ENCODE peak calls at places on chromosomes 7 and 10, in four cellular contexts. One of them, this sample, is unnamed.

GRCh38 chr10:43255644-43256431 is 11.0 kb downstream of the RASGEF1A start:
- DNase-seq in neuronal stem cell: no peak
- DNase-seq in substantia nigra: no peak
- DNase-seq in kidney: peak
- DNase-seq in this sample: peak

GRCh38 chr10:114507449-114507848 is 103.1 kb upstream of the AFAP1L2 start:
- DNase-seq in neuronal stem cell: no peak
- DNase-seq in substantia nigra: no peak
- DNase-seq in kidney: peak
- DNase-seq in this sample: no peak

GRCh38 chr10:18196806-18197550 is 56.8 kb downstream of the CACNB2 start:
- DNase-seq in neuronal stem cell: no peak
- DNase-seq in kidney: no peak
- DNase-seq in substantia nigra: no peak
- DNase-seq in this sample: no peak

GRCh38 chr10:101779544-101780186 is 3.6 kb downstream of the NPM3 start:
- DNase-seq in neuronal stem cell: peak
- DNase-seq in substantia nigra: peak
- DNase-seq in kidney: peak
- DNase-seq in this sample: peak

GRCh38 chr10:132928261-132928660 is 14.1 kb downstream of the CFAP46 start:
- DNase-seq in kidney: peak
- DNase-seq in substantia nigra: no peak
- DNase-seq in neuronal stem cell: no peak
- DNase-seq in this sample: no peak

GRCh38 chr10:117860823-117861222 is 185.9 kb downstream of the RAB11FIP2 start:
- DNase-seq in substantia nigra: no peak
- DNase-seq in kidney: no peak
- DNase-seq in neuronal stem cell: no peak
- DNase-seq in this sample: no peak

GRCh38 chr10:478471-479245 is 210.8 kb downstream of the DIP2C start:
- DNase-seq in neuronal stem cell: no peak
- DNase-seq in substantia nigra: no peak
- DNase-seq in kidney: peak
- DNase-seq in this sample: no peak

GRCh38 chr10:86957471-86958108 is at the start of gene MMRN2:
- DNase-seq in neuronal stem cell: no peak
- DNase-seq in substantia nigra: no peak
- DNase-seq in kidney: peak
- DNase-seq in this sample: no peak

GRCh38 chr10:58651040-58651439 is 138.4 kb downstream of the BICC1 start:
- DNase-seq in substantia nigra: no peak
- DNase-seq in kidney: no peak
- DNase-seq in neuronal stem cell: no peak
- DNase-seq in this sample: no peak

GRCh38 chr7:18468794-18469193 is 26.8 kb upstream of the HDAC9 start:
- DNase-seq in neuronal stem cell: no peak
- DNase-seq in kidney: no peak
- DNase-seq in substantia nigra: no peak
- DNase-seq in this sample: no peak

GRCh38 chr10:16943301-16944080 is 126.3 kb upstream of the RSU1 start:
- DNase-seq in kidney: no peak
- DNase-seq in substantia nigra: no peak
- DNase-seq in neuronal stem cell: no peak
- DNase-seq in this sample: no peak

GRCh38 chr7:143126146-143126545 is 5.7 kb upstream of the PIP start:
- DNase-seq in substantia nigra: no peak
- DNase-seq in kidney: no peak
- DNase-seq in neuronal stem cell: no peak
- DNase-seq in this sample: no peak

GRCh38 chr10:44898665-44899064 is 12.5 kb upstream of the TMEM72 start:
- DNase-seq in kidney: no peak
- DNase-seq in neuronal stem cell: no peak
- DNase-seq in substantia nigra: no peak
- DNase-seq in this sample: no peak

GRCh38 chr7:5324961-5325360 is 42.2 kb downstream of the SLC29A4 start:
- DNase-seq in neuronal stem cell: no peak
- DNase-seq in substantia nigra: no peak
- DNase-seq in kidney: peak
- DNase-seq in this sample: no peak

GRCh38 chr7:156642306-156643045 is 1.9 kb downstream of the RNF32 start:
- DNase-seq in substantia nigra: no peak
- DNase-seq in kidney: no peak
- DNase-seq in neuronal stem cell: no peak
- DNase-seq in this sample: no peak

GRCh38 chr7:156640949-156641485 is 443 bp downstream of the RNF32 start:
- DNase-seq in neuronal stem cell: no peak
- DNase-seq in substantia nigra: no peak
- DNase-seq in kidney: no peak
- DNase-seq in this sample: no peak

GRCh38 chr7:156639426-156640256 is 933 bp upstream of the RNF32 start:
- DNase-seq in kidney: peak
- DNase-seq in substantia nigra: peak
- DNase-seq in neuronal stem cell: no peak
- DNase-seq in this sample: no peak

GRCh38 chr7:156638443-156639077 is 2.0 kb upstream of the RNF32 start:
- DNase-seq in kidney: no peak
- DNase-seq in substantia nigra: no peak
- DNase-seq in neuronal stem cell: no peak
- DNase-seq in this sample: no peak

GRCh38 chr7:156640257-156640948 is at the start of gene RNF32:
- DNase-seq in substantia nigra: peak
- DNase-seq in neuronal stem cell: peak
- DNase-seq in kidney: peak
- DNase-seq in this sample: peak
- H3K27ac ChIP-seq in substantia nigra: peak
- H3K27ac ChIP-seq in neuronal stem cell: peak
- H3K27ac ChIP-seq in kidney: peak
- H3K27ac ChIP-seq in this sample: peak

GRCh38 chr10:121904888-121905287 is 22.9 kb downstream of the ATE1 start:
- DNase-seq in neuronal stem cell: no peak
- DNase-seq in substantia nigra: no peak
- DNase-seq in kidney: no peak
- DNase-seq in this sample: no peak
- H3K27ac ChIP-seq in neuronal stem cell: no peak
- H3K27ac ChIP-seq in substantia nigra: no peak
- H3K27ac ChIP-seq in kidney: no peak
- H3K27ac ChIP-seq in this sample: peak

GRCh38 chr7:94445696-94446194 is 51.0 kb downstream of the COL1A2 start:
- DNase-seq in substantia nigra: no peak
- DNase-seq in neuronal stem cell: no peak
- DNase-seq in kidney: no peak
- DNase-seq in this sample: no peak
- H3K27ac ChIP-seq in substantia nigra: no peak
- H3K27ac ChIP-seq in neuronal stem cell: no peak
- H3K27ac ChIP-seq in kidney: no peak
- H3K27ac ChIP-seq in this sample: peak

GRCh38 chr10:110668443-110668842 is 24.3 kb downstream of the RBM20 start:
- DNase-seq in substantia nigra: no peak
- DNase-seq in neuronal stem cell: no peak
- DNase-seq in kidney: no peak
- DNase-seq in this sample: no peak
- H3K27ac ChIP-seq in substantia nigra: no peak
- H3K27ac ChIP-seq in neuronal stem cell: no peak
- H3K27ac ChIP-seq in kidney: no peak
- H3K27ac ChIP-seq in this sample: no peak

DNA sequence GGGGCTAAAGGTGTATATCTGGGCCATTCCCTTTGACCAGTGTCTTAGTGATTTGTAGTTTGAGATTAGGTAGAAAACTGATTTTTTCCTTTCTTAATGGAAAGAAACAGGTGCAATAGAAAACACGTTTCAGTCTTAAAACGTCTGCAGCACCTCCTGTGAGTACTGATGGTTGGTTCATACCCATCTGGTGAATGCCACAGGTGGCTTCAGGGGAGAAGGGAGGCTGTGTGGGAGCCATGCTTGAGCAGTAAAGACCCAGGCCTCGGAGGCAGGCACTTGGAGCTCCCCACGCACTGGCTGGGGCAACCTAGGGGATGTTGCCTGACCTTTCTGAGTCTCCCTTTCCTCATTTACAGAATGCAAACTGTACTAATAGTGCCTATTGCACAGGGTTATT is 171.5 kb upstream of the GRB10 start:
- DNase-seq in neuronal stem cell: no peak
- DNase-seq in kidney: no peak
- DNase-seq in substantia nigra: no peak
- DNase-seq in this sample: no peak
- H3K27ac ChIP-seq in neuronal stem cell: no peak
- H3K27ac ChIP-seq in kidney: no peak
- H3K27ac ChIP-seq in substantia nigra: no peak
- H3K27ac ChIP-seq in this sample: no peak

GRCh38 chr7:42263971-42264370 is 27.0 kb upstream of the GLI3 start:
- DNase-seq in substantia nigra: no peak
- DNase-seq in kidney: no peak
- DNase-seq in neuronal stem cell: no peak
- DNase-seq in this sample: no peak
- H3K27ac ChIP-seq in substantia nigra: no peak
- H3K27ac ChIP-seq in kidney: no peak
- H3K27ac ChIP-seq in neuronal stem cell: no peak
- H3K27ac ChIP-seq in this sample: no peak

GRCh38 chr7:141014523-141015395 is at the start of gene MRPS33:
- DNase-seq in substantia nigra: peak
- DNase-seq in kidney: peak
- DNase-seq in neuronal stem cell: peak
- DNase-seq in this sample: peak
- H3K27ac ChIP-seq in substantia nigra: peak
- H3K27ac ChIP-seq in kidney: peak
- H3K27ac ChIP-seq in neuronal stem cell: no peak
- H3K27ac ChIP-seq in this sample: peak

GRCh38 chr7:123622660-123623386 is 21.2 kb downstream of the ASB15 start:
- DNase-seq in substantia nigra: no peak
- DNase-seq in kidney: no peak
- DNase-seq in neuronal stem cell: no peak
- DNase-seq in this sample: no peak
- H3K27ac ChIP-seq in substantia nigra: no peak
- H3K27ac ChIP-seq in kidney: no peak
- H3K27ac ChIP-seq in neuronal stem cell: no peak
- H3K27ac ChIP-seq in this sample: no peak

GRCh38 chr10:72048450-72049124 is 39.8 kb downstream of the SPOCK2 start:
- DNase-seq in neuronal stem cell: peak
- DNase-seq in kidney: peak
- DNase-seq in substantia nigra: peak
- DNase-seq in this sample: peak

GRCh38 chr10:72043016-72043834 is 45.1 kb downstream of the SPOCK2 start:
- DNase-seq in neuronal stem cell: no peak
- DNase-seq in substantia nigra: no peak
- DNase-seq in kidney: no peak
- DNase-seq in this sample: no peak

GRCh38 chr10:72041491-72041890 is 46.9 kb downstream of the SPOCK2 start:
- DNase-seq in neuronal stem cell: no peak
- DNase-seq in kidney: no peak
- DNase-seq in substantia nigra: no peak
- DNase-seq in this sample: no peak

GRCh38 chr10:72045586-72045985 is 42.8 kb downstream of the SPOCK2 start:
- DNase-seq in kidney: no peak
- DNase-seq in neuronal stem cell: no peak
- DNase-seq in substantia nigra: no peak
- DNase-seq in this sample: no peak

DNA sequence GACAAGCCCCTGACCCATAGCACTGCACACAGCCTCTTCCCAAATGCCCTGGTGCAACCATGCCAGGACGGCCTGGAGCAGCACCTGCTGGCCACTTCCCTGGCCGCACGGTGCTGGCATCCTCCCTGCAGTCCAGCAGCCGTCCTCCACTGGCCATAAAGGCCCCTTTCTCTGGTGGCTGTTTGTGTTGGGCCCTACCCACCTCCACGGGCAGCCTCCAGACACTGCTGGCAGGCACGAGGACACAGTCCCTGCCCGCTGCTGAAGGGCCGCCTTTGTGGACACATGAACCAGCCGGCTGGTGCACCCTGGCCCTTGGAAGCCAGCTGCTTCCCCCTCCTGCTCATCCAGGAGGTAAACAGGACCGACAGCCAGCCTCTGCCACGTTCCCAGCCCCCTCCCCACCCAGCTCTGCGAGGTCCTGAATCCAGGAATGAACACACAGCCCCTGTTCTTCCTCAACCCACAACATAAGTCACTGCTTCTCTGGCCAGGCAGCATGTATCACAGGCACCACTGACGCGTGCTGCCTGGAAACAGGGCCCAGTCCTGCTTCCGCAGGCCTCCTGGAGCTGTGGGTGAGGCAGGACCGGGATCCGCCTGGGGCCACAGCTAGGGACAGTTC is 43.8 kb downstream of the SPOCK2 start:
- DNase-seq in substantia nigra: peak
- DNase-seq in neuronal stem cell: no peak
- DNase-seq in kidney: peak
- DNase-seq in this sample: no peak
- H3K27ac ChIP-seq in substantia nigra: peak
- H3K27ac ChIP-seq in neuronal stem cell: no peak
- H3K27ac ChIP-seq in kidney: no peak
- H3K27ac ChIP-seq in this sample: no peak

GRCh38 chr10:28593811-28594210 is 60.9 kb downstream of the WAC start:
- DNase-seq in kidney: no peak
- DNase-seq in substantia nigra: no peak
- DNase-seq in neuronal stem cell: no peak
- DNase-seq in this sample: no peak
- H3K27ac ChIP-seq in kidney: no peak
- H3K27ac ChIP-seq in substantia nigra: no peak
- H3K27ac ChIP-seq in neuronal stem cell: no peak
- H3K27ac ChIP-seq in this sample: no peak